ENCODE peak calls at places on chromosome 13, in six cellular contexts. One of them, this sample, is unnamed.
A peak's percentile ranks its signal among the peaks of the same experiment; 100 is the strongest.

GRCh38 chr13:97109256-97109655 is 112.9 kb upstream of the MBNL2 start:
- DNase-seq in uterus: no peak
- DNase-seq in lower leg skin: no peak
- DNase-seq in HFF-Myc: no peak
- DNase-seq in OCI-LY7: no peak
- DNase-seq in fibroblast of the aortic adventitia: no peak
- DNase-seq in this sample: no peak

GRCh38 chr13:40187836-40188591 is 478.4 kb downstream of the FOXO1 start:
- DNase-seq in uterus: peak; percentile 41
- DNase-seq in lower leg skin: no peak
- DNase-seq in HFF-Myc: no peak
- DNase-seq in OCI-LY7: no peak
- DNase-seq in fibroblast of the aortic adventitia: no peak
- DNase-seq in this sample: no peak

GRCh38 chr13:99220199-99220931 is 19.7 kb downstream of the UBAC2 start:
- DNase-seq in uterus: no peak
- DNase-seq in lower leg skin: no peak
- DNase-seq in HFF-Myc: no peak
- DNase-seq in OCI-LY7: no peak
- DNase-seq in fibroblast of the aortic adventitia: no peak
- DNase-seq in this sample: no peak

GRCh38 chr13:93235258-93236015 is 8.8 kb downstream of the GPC6 start:
- DNase-seq in uterus: no peak
- DNase-seq in lower leg skin: peak; percentile 33
- DNase-seq in HFF-Myc: no peak
- DNase-seq in OCI-LY7: no peak
- DNase-seq in fibroblast of the aortic adventitia: peak; percentile 71
- DNase-seq in this sample: no peak

GRCh38 chr13:75222031-75222430 is 259.9 kb downstream of the TBC1D4 start:
- DNase-seq in uterus: no peak
- DNase-seq in lower leg skin: no peak
- DNase-seq in HFF-Myc: no peak
- DNase-seq in OCI-LY7: no peak
- DNase-seq in fibroblast of the aortic adventitia: peak; percentile 85
- DNase-seq in this sample: no peak

GRCh38 chr13:77325371-77325941 is 1.4 kb downstream of the MYCBP2 start:
- DNase-seq in uterus: no peak
- DNase-seq in lower leg skin: no peak
- DNase-seq in HFF-Myc: no peak
- DNase-seq in OCI-LY7: peak; percentile 47
- DNase-seq in fibroblast of the aortic adventitia: peak; percentile 25
- DNase-seq in this sample: no peak

GRCh38 chr13:93778548-93778947 is 551.9 kb downstream of the GPC6 start:
- DNase-seq in uterus: no peak
- DNase-seq in lower leg skin: no peak
- DNase-seq in HFF-Myc: no peak
- DNase-seq in OCI-LY7: no peak
- DNase-seq in fibroblast of the aortic adventitia: peak; percentile 35
- DNase-seq in this sample: no peak

GRCh38 chr13:50845211-50845610 is 1.7 kb upstream of the DLEU7 start:
- DNase-seq in uterus: no peak
- DNase-seq in lower leg skin: no peak
- DNase-seq in HFF-Myc: no peak
- DNase-seq in OCI-LY7: no peak
- DNase-seq in fibroblast of the aortic adventitia: peak; percentile 40
- DNase-seq in this sample: no peak

GRCh38 chr13:96710166-96710866 is 284.0 kb downstream of the OXGR1 start:
- DNase-seq in uterus: no peak
- DNase-seq in lower leg skin: no peak
- DNase-seq in HFF-Myc: no peak
- DNase-seq in OCI-LY7: no peak
- DNase-seq in fibroblast of the aortic adventitia: peak; percentile 21
- DNase-seq in this sample: no peak

GRCh38 chr13:106499113-106499512 is 36.3 kb downstream of the EFNB2 start:
- DNase-seq in uterus: no peak
- DNase-seq in lower leg skin: no peak
- DNase-seq in HFF-Myc: no peak
- DNase-seq in OCI-LY7: no peak
- DNase-seq in fibroblast of the aortic adventitia: no peak
- DNase-seq in this sample: no peak

GRCh38 chr13:41111454-41111853 is 21.1 kb downstream of the KBTBD6 start:
- DNase-seq in uterus: peak; percentile 33
- DNase-seq in lower leg skin: no peak
- DNase-seq in HFF-Myc: no peak
- DNase-seq in OCI-LY7: no peak
- DNase-seq in fibroblast of the aortic adventitia: no peak
- DNase-seq in this sample: no peak

GRCh38 chr13:20972731-20973130 is 70.2 kb upstream of the XPO4 start:
- DNase-seq in uterus: no peak
- DNase-seq in lower leg skin: no peak
- DNase-seq in HFF-Myc: no peak
- DNase-seq in OCI-LY7: no peak
- DNase-seq in fibroblast of the aortic adventitia: no peak
- DNase-seq in this sample: no peak

GRCh38 chr13:39107484-39108040 is 69.3 kb downstream of the NHLRC3 start:
- DNase-seq in uterus: no peak
- DNase-seq in lower leg skin: no peak
- DNase-seq in HFF-Myc: no peak
- DNase-seq in OCI-LY7: no peak
- DNase-seq in fibroblast of the aortic adventitia: no peak
- DNase-seq in this sample: no peak

GRCh38 chr13:20717581-20718542 is 14.4 kb downstream of the IL17D start:
- DNase-seq in uterus: no peak
- DNase-seq in lower leg skin: no peak
- DNase-seq in HFF-Myc: no peak
- DNase-seq in OCI-LY7: no peak
- DNase-seq in fibroblast of the aortic adventitia: no peak
- DNase-seq in this sample: no peak

GRCh38 chr13:30607908-30608307 is 9.8 kb upstream of the USPL1 start:
- DNase-seq in uterus: no peak
- DNase-seq in lower leg skin: no peak
- DNase-seq in HFF-Myc: no peak
- DNase-seq in OCI-LY7: peak; percentile 89
- DNase-seq in fibroblast of the aortic adventitia: no peak
- DNase-seq in this sample: no peak

GRCh38 chr13:58858870-58859371 is 1227.4 kb downstream of the PCDH17 start:
- DNase-seq in uterus: no peak
- DNase-seq in lower leg skin: no peak
- DNase-seq in HFF-Myc: no peak
- DNase-seq in OCI-LY7: no peak
- DNase-seq in fibroblast of the aortic adventitia: no peak
- DNase-seq in this sample: no peak

GRCh38 chr13:75416327-75417005 is 65.5 kb downstream of the TBC1D4 start:
- DNase-seq in uterus: no peak
- DNase-seq in lower leg skin: no peak
- DNase-seq in HFF-Myc: no peak
- DNase-seq in OCI-LY7: peak; percentile 80
- DNase-seq in fibroblast of the aortic adventitia: no peak
- DNase-seq in this sample: no peak

GRCh38 chr13:48600374-48601364 is 53.1 kb upstream of the CYSLTR2 start:
- DNase-seq in uterus: no peak
- DNase-seq in lower leg skin: no peak
- DNase-seq in HFF-Myc: peak; percentile 61
- DNase-seq in OCI-LY7: no peak
- DNase-seq in fibroblast of the aortic adventitia: peak; percentile 90
- DNase-seq in this sample: no peak
- TF ChIP-seq CTCF in uterus: no peak
- TF ChIP-seq CTCF in lower leg skin: no peak
- TF ChIP-seq CTCF in HFF-Myc: no peak
- TF ChIP-seq CTCF in OCI-LY7: no peak
- TF ChIP-seq CTCF in fibroblast of the aortic adventitia: no peak
- TF ChIP-seq CTCF in this sample: no peak

GRCh38 chr13:103788061-103788652 is 721.9 kb upstream of the SLC10A2 start:
- DNase-seq in uterus: no peak
- DNase-seq in lower leg skin: no peak
- DNase-seq in HFF-Myc: no peak
- DNase-seq in OCI-LY7: no peak
- DNase-seq in fibroblast of the aortic adventitia: no peak
- DNase-seq in this sample: no peak
- TF ChIP-seq CTCF in uterus: no peak
- TF ChIP-seq CTCF in lower leg skin: no peak
- TF ChIP-seq CTCF in HFF-Myc: no peak
- TF ChIP-seq CTCF in OCI-LY7: peak; percentile 40
- TF ChIP-seq CTCF in fibroblast of the aortic adventitia: no peak
- TF ChIP-seq CTCF in this sample: no peak

DNA sequence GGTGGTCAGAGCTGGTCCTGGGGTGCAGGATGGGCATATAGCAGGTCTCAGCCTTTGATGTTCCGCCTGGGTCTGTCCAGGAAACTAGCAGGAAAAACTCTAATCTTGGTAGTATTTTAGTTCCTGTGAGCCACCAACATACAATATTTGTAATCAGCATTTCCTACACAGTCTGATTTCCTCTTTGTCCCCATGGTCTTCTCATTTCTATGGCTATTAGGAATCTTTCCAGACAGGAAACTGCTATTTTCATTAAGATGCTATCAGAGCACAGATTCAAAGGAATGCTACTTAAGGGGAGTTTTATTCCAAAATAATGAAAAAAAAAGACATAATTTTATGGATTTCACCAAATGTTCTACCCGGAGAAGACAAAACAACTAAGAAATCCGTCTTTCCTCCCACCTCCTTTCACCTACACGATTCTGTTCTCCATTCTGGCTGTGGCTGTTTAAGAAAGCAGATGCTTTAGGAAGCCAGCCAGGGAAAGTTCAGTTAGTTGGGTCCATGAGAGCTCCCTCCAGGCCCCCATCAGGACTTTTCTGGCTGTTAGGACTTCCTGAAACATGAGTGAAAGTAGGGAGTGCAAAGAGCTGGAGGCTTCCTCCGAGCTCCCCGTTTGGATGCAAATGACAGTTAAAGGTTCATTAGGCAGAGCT is 36.4 kb downstream of the SHISA2 start:
- DNase-seq in uterus: no peak
- DNase-seq in lower leg skin: no peak
- DNase-seq in HFF-Myc: no peak
- DNase-seq in OCI-LY7: no peak
- DNase-seq in fibroblast of the aortic adventitia: no peak
- DNase-seq in this sample: no peak
- TF ChIP-seq CTCF in uterus: no peak
- TF ChIP-seq CTCF in lower leg skin: no peak
- TF ChIP-seq CTCF in HFF-Myc: no peak
- TF ChIP-seq CTCF in OCI-LY7: no peak
- TF ChIP-seq CTCF in fibroblast of the aortic adventitia: no peak
- TF ChIP-seq CTCF in this sample: no peak

GRCh38 chr13:28273919-28274318 is 135.6 kb downstream of the PAN3 start:
- DNase-seq in uterus: no peak
- DNase-seq in lower leg skin: no peak
- DNase-seq in HFF-Myc: no peak
- DNase-seq in OCI-LY7: peak; percentile 40
- DNase-seq in fibroblast of the aortic adventitia: no peak
- DNase-seq in this sample: no peak
- TF ChIP-seq CTCF in uterus: no peak
- TF ChIP-seq CTCF in lower leg skin: no peak
- TF ChIP-seq CTCF in HFF-Myc: no peak
- TF ChIP-seq CTCF in OCI-LY7: peak; percentile 66
- TF ChIP-seq CTCF in fibroblast of the aortic adventitia: no peak
- TF ChIP-seq CTCF in this sample: no peak

GRCh38 chr13:32910530-32910929 is 105.7 kb upstream of the KL start:
- DNase-seq in uterus: no peak
- DNase-seq in lower leg skin: no peak
- DNase-seq in HFF-Myc: no peak
- DNase-seq in OCI-LY7: no peak
- DNase-seq in fibroblast of the aortic adventitia: peak; percentile 18
- DNase-seq in this sample: no peak

GRCh38 chr13:32905864-32906180 is 110.4 kb upstream of the KL start:
- DNase-seq in uterus: peak; percentile 44
- DNase-seq in lower leg skin: no peak
- DNase-seq in HFF-Myc: no peak
- DNase-seq in OCI-LY7: no peak
- DNase-seq in fibroblast of the aortic adventitia: peak; percentile 64
- DNase-seq in this sample: no peak

GRCh38 chr13:32917504-32917903 is 98.7 kb upstream of the KL start:
- DNase-seq in uterus: no peak
- DNase-seq in lower leg skin: no peak
- DNase-seq in HFF-Myc: no peak
- DNase-seq in OCI-LY7: no peak
- DNase-seq in fibroblast of the aortic adventitia: peak; percentile 49
- DNase-seq in this sample: no peak

GRCh38 chr13:32914686-32915085 is 101.5 kb upstream of the KL start:
- DNase-seq in uterus: no peak
- DNase-seq in lower leg skin: no peak
- DNase-seq in HFF-Myc: no peak
- DNase-seq in OCI-LY7: no peak
- DNase-seq in fibroblast of the aortic adventitia: no peak
- DNase-seq in this sample: no peak

GRCh38 chr13:32911506-32911905 is 104.7 kb upstream of the KL start:
- DNase-seq in uterus: no peak
- DNase-seq in lower leg skin: no peak
- DNase-seq in HFF-Myc: no peak
- DNase-seq in OCI-LY7: peak; percentile 30
- DNase-seq in fibroblast of the aortic adventitia: peak; percentile 26
- DNase-seq in this sample: no peak
- TF ChIP-seq CTCF in uterus: no peak
- TF ChIP-seq CTCF in lower leg skin: no peak
- TF ChIP-seq CTCF in HFF-Myc: peak; percentile 49
- TF ChIP-seq CTCF in OCI-LY7: peak; percentile 52
- TF ChIP-seq CTCF in fibroblast of the aortic adventitia: peak; percentile 21
- TF ChIP-seq CTCF in this sample: no peak

GRCh38 chr13:43965446-43965845 is 85.7 kb downstream of the LACC1 start:
- DNase-seq in uterus: no peak
- DNase-seq in lower leg skin: no peak
- DNase-seq in HFF-Myc: no peak
- DNase-seq in OCI-LY7: no peak
- DNase-seq in fibroblast of the aortic adventitia: no peak
- DNase-seq in this sample: no peak

GRCh38 chr13:43961909-43962308 is 82.2 kb downstream of the LACC1 start:
- DNase-seq in uterus: no peak
- DNase-seq in lower leg skin: no peak
- DNase-seq in HFF-Myc: no peak
- DNase-seq in OCI-LY7: no peak
- DNase-seq in fibroblast of the aortic adventitia: no peak
- DNase-seq in this sample: no peak

GRCh38 chr13:43959291-43959690 is 79.6 kb downstream of the LACC1 start:
- DNase-seq in uterus: no peak
- DNase-seq in lower leg skin: no peak
- DNase-seq in HFF-Myc: no peak
- DNase-seq in OCI-LY7: no peak
- DNase-seq in fibroblast of the aortic adventitia: no peak
- DNase-seq in this sample: no peak

GRCh38 chr13:43964698-43965097 is 85.0 kb downstream of the LACC1 start:
- DNase-seq in uterus: no peak
- DNase-seq in lower leg skin: no peak
- DNase-seq in HFF-Myc: no peak
- DNase-seq in OCI-LY7: no peak
- DNase-seq in fibroblast of the aortic adventitia: no peak
- DNase-seq in this sample: no peak

GRCh38 chr13:43963726-43964125 is 84.0 kb downstream of the LACC1 start:
- DNase-seq in uterus: no peak
- DNase-seq in lower leg skin: no peak
- DNase-seq in HFF-Myc: no peak
- DNase-seq in OCI-LY7: peak; percentile 2
- DNase-seq in fibroblast of the aortic adventitia: no peak
- DNase-seq in this sample: no peak
- TF ChIP-seq CTCF in uterus: no peak
- TF ChIP-seq CTCF in lower leg skin: no peak
- TF ChIP-seq CTCF in HFF-Myc: no peak
- TF ChIP-seq CTCF in OCI-LY7: peak; percentile 18
- TF ChIP-seq CTCF in fibroblast of the aortic adventitia: no peak
- TF ChIP-seq CTCF in this sample: no peak

GRCh38 chr13:111049791-111050538 is 65.1 kb upstream of the ARHGEF7 start:
- DNase-seq in uterus: peak; percentile 43
- DNase-seq in lower leg skin: no peak
- DNase-seq in HFF-Myc: no peak
- DNase-seq in OCI-LY7: no peak
- DNase-seq in fibroblast of the aortic adventitia: peak; percentile 49
- DNase-seq in this sample: peak; percentile 41
- TF ChIP-seq CTCF in uterus: peak; percentile 32
- TF ChIP-seq CTCF in lower leg skin: no peak
- TF ChIP-seq CTCF in HFF-Myc: peak; percentile 50
- TF ChIP-seq CTCF in OCI-LY7: peak; percentile 59
- TF ChIP-seq CTCF in fibroblast of the aortic adventitia: peak; percentile 54
- TF ChIP-seq CTCF in this sample: peak; percentile 52

GRCh38 chr13:91162180-91162579 is 185.3 kb upstream of the MIR17HG start:
- DNase-seq in uterus: no peak
- DNase-seq in lower leg skin: no peak
- DNase-seq in HFF-Myc: no peak
- DNase-seq in OCI-LY7: peak; percentile 67
- DNase-seq in fibroblast of the aortic adventitia: no peak
- DNase-seq in this sample: no peak
- TF ChIP-seq CTCF in uterus: no peak
- TF ChIP-seq CTCF in lower leg skin: no peak
- TF ChIP-seq CTCF in HFF-Myc: no peak
- TF ChIP-seq CTCF in OCI-LY7: no peak
- TF ChIP-seq CTCF in fibroblast of the aortic adventitia: no peak
- TF ChIP-seq CTCF in this sample: no peak

This sample was measured in psoas muscle.